ENCODE peak calls at places on chromosomes 2 and 18, in ten cellular contexts. One of them, this sample, is unnamed.

GRCh38 chr2:6944546-6944945 is 27.3 kb downstream of the RNF144A start:
- DNase-seq in RWPE2: no peak
- DNase-seq in dorsolateral prefrontal cortex: no peak
- DNase-seq in fibroblast of lung: no peak
- DNase-seq in spleen: no peak
- DNase-seq in brain microvascular endothelial cell: no peak
- DNase-seq in hepatocyte: no peak
- DNase-seq in mammary epithelial cell: no peak
- DNase-seq in kidney: no peak
- DNase-seq in GM23338: no peak
- DNase-seq in this sample: no peak

GRCh38 chr18:51479736-51480135 is 282.3 kb upstream of the MEX3C start:
- DNase-seq in RWPE2: no peak
- DNase-seq in dorsolateral prefrontal cortex: no peak
- DNase-seq in fibroblast of lung: no peak
- DNase-seq in spleen: no peak
- DNase-seq in brain microvascular endothelial cell: no peak
- DNase-seq in hepatocyte: no peak
- DNase-seq in mammary epithelial cell: no peak
- DNase-seq in kidney: no peak
- DNase-seq in GM23338: no peak
- DNase-seq in this sample: no peak

GRCh38 chr2:42028571-42029148 is 19.2 kb upstream of the PKDCC start:
- DNase-seq in RWPE2: no peak
- DNase-seq in dorsolateral prefrontal cortex: peak
- DNase-seq in fibroblast of lung: no peak
- DNase-seq in spleen: no peak
- DNase-seq in brain microvascular endothelial cell: no peak
- DNase-seq in hepatocyte: no peak
- DNase-seq in mammary epithelial cell: no peak
- DNase-seq in kidney: no peak
- DNase-seq in GM23338: no peak
- DNase-seq in this sample: no peak

GRCh38 chr2:112583497-112584133 is 794 bp upstream of the CHCHD5 start:
- DNase-seq in RWPE2: no peak
- DNase-seq in dorsolateral prefrontal cortex: no peak
- DNase-seq in fibroblast of lung: peak
- DNase-seq in spleen: no peak
- DNase-seq in brain microvascular endothelial cell: no peak
- DNase-seq in hepatocyte: no peak
- DNase-seq in mammary epithelial cell: no peak
- DNase-seq in kidney: no peak
- DNase-seq in GM23338: no peak
- DNase-seq in this sample: no peak

GRCh38 chr2:31354837-31355236 is 59.7 kb downstream of the XDH start:
- DNase-seq in RWPE2: no peak
- DNase-seq in dorsolateral prefrontal cortex: no peak
- DNase-seq in fibroblast of lung: peak
- DNase-seq in spleen: no peak
- DNase-seq in brain microvascular endothelial cell: no peak
- DNase-seq in hepatocyte: no peak
- DNase-seq in mammary epithelial cell: no peak
- DNase-seq in kidney: no peak
- DNase-seq in GM23338: peak
- DNase-seq in this sample: no peak

GRCh38 chr2:143936758-143937562 is 583.0 kb downstream of the ZEB2 start:
- DNase-seq in RWPE2: peak
- DNase-seq in dorsolateral prefrontal cortex: peak
- DNase-seq in fibroblast of lung: peak
- DNase-seq in spleen: peak
- DNase-seq in brain microvascular endothelial cell: no peak
- DNase-seq in hepatocyte: peak
- DNase-seq in mammary epithelial cell: peak
- DNase-seq in kidney: peak
- DNase-seq in GM23338: peak
- DNase-seq in this sample: peak

GRCh38 chr18:12598181-12598921 is 59.6 kb downstream of the SPIRE1 start:
- DNase-seq in RWPE2: no peak
- DNase-seq in dorsolateral prefrontal cortex: no peak
- DNase-seq in fibroblast of lung: peak
- DNase-seq in spleen: no peak
- DNase-seq in brain microvascular endothelial cell: peak
- DNase-seq in hepatocyte: no peak
- DNase-seq in mammary epithelial cell: no peak
- DNase-seq in kidney: no peak
- DNase-seq in GM23338: peak
- DNase-seq in this sample: no peak

GRCh38 chr2:20377738-20378137 is 27.1 kb upstream of the PUM2 start:
- DNase-seq in RWPE2: no peak
- DNase-seq in dorsolateral prefrontal cortex: no peak
- DNase-seq in fibroblast of lung: peak
- DNase-seq in spleen: no peak
- DNase-seq in brain microvascular endothelial cell: no peak
- DNase-seq in hepatocyte: no peak
- DNase-seq in mammary epithelial cell: no peak
- DNase-seq in kidney: no peak
- DNase-seq in GM23338: no peak
- DNase-seq in this sample: no peak

GRCh38 chr2:196954001-196954400 is 27.5 kb upstream of the PGAP1 start:
- DNase-seq in RWPE2: no peak
- DNase-seq in dorsolateral prefrontal cortex: no peak
- DNase-seq in fibroblast of lung: no peak
- DNase-seq in spleen: no peak
- DNase-seq in brain microvascular endothelial cell: no peak
- DNase-seq in hepatocyte: no peak
- DNase-seq in mammary epithelial cell: no peak
- DNase-seq in kidney: no peak
- DNase-seq in GM23338: peak
- DNase-seq in this sample: no peak

GRCh38 chr18:80181642-80182461 is 65.5 kb downstream of the PARD6G start:
- DNase-seq in RWPE2: no peak
- DNase-seq in dorsolateral prefrontal cortex: no peak
- DNase-seq in fibroblast of lung: no peak
- DNase-seq in spleen: no peak
- DNase-seq in brain microvascular endothelial cell: no peak
- DNase-seq in hepatocyte: no peak
- DNase-seq in mammary epithelial cell: no peak
- DNase-seq in kidney: peak
- DNase-seq in GM23338: no peak
- DNase-seq in this sample: no peak

GRCh38 chr2:207825033-207825957 is 55.6 kb upstream of the FZD5 start:
- DNase-seq in RWPE2: no peak
- DNase-seq in dorsolateral prefrontal cortex: no peak
- DNase-seq in fibroblast of lung: no peak
- DNase-seq in spleen: no peak
- DNase-seq in brain microvascular endothelial cell: no peak
- DNase-seq in hepatocyte: no peak
- DNase-seq in mammary epithelial cell: no peak
- DNase-seq in kidney: no peak
- DNase-seq in GM23338: no peak
- DNase-seq in this sample: no peak
- H3K27ac ChIP-seq in RWPE2: no peak
- H3K27ac ChIP-seq in dorsolateral prefrontal cortex: no peak
- H3K27ac ChIP-seq in fibroblast of lung: no peak
- H3K27ac ChIP-seq in spleen: peak
- H3K27ac ChIP-seq in brain microvascular endothelial cell: no peak
- H3K27ac ChIP-seq in hepatocyte: no peak
- H3K27ac ChIP-seq in mammary epithelial cell: no peak
- H3K27ac ChIP-seq in kidney: no peak
- H3K27ac ChIP-seq in GM23338: no peak
- H3K27ac ChIP-seq in this sample: no peak

DNA sequence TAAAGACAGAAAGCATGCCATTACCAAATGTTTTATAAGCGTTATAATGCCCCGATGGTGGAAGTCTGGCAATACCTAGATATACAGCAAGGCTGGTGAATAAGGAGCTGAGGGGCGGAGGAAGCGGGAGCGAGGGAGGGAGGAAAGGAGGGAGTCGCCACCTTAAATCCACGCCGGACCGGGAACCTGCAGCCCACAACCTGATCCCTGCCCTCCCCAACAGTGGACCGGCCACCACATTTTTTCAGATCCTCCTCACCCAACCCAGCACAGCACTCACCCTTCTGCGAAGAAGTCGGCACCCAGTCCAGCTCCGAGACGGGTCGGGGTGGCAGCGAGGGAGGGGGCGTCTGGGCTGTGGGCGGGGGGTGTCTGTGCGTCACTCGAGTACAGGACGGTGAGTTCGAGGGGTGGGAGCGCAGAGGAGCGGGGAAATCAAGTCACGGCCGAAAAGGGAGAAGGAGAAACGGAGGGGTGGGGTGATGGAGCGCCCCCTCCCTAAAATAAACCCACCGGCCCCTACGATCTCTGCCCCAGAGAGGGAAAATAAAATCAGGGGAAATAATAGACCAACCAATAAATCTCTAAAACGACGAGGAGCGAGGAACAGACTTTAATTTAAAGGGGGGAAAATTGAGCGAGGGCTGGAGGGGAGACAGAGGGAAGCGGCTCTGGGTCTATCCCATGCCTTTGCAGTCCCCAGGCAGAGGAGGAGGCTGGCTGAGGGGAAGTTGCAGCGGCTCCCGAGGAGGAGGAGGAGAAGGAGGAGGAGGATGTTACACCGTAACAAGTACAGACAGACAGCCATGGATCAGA is 96.5 kb upstream of the SERTAD2 start:
- DNase-seq in RWPE2: peak
- DNase-seq in dorsolateral prefrontal cortex: peak
- DNase-seq in fibroblast of lung: peak
- DNase-seq in spleen: peak
- DNase-seq in brain microvascular endothelial cell: peak
- DNase-seq in hepatocyte: peak
- DNase-seq in mammary epithelial cell: peak
- DNase-seq in kidney: peak
- DNase-seq in GM23338: peak
- DNase-seq in this sample: peak
- TF ChIP-seq CTCF in RWPE2: peak
- TF ChIP-seq CTCF in dorsolateral prefrontal cortex: no peak
- TF ChIP-seq CTCF in fibroblast of lung: peak
- TF ChIP-seq CTCF in spleen: no peak
- TF ChIP-seq CTCF in brain microvascular endothelial cell: no peak
- TF ChIP-seq CTCF in hepatocyte: peak
- TF ChIP-seq CTCF in mammary epithelial cell: no peak
- TF ChIP-seq CTCF in kidney: no peak
- TF ChIP-seq CTCF in GM23338: peak
- TF ChIP-seq CTCF in this sample: no peak

GRCh38 chr2:137165968-137166367 is 400.6 kb downstream of the THSD7B start:
- DNase-seq in RWPE2: no peak
- DNase-seq in dorsolateral prefrontal cortex: no peak
- DNase-seq in fibroblast of lung: no peak
- DNase-seq in spleen: no peak
- DNase-seq in brain microvascular endothelial cell: no peak
- DNase-seq in hepatocyte: no peak
- DNase-seq in mammary epithelial cell: peak
- DNase-seq in kidney: no peak
- DNase-seq in GM23338: no peak
- DNase-seq in this sample: peak
- H3K27ac ChIP-seq in RWPE2: no peak
- H3K27ac ChIP-seq in dorsolateral prefrontal cortex: no peak
- H3K27ac ChIP-seq in fibroblast of lung: no peak
- H3K27ac ChIP-seq in spleen: no peak
- H3K27ac ChIP-seq in brain microvascular endothelial cell: no peak
- H3K27ac ChIP-seq in hepatocyte: no peak
- H3K27ac ChIP-seq in mammary epithelial cell: no peak
- H3K27ac ChIP-seq in kidney: no peak
- H3K27ac ChIP-seq in GM23338: no peak
- H3K27ac ChIP-seq in this sample: no peak

DNA sequence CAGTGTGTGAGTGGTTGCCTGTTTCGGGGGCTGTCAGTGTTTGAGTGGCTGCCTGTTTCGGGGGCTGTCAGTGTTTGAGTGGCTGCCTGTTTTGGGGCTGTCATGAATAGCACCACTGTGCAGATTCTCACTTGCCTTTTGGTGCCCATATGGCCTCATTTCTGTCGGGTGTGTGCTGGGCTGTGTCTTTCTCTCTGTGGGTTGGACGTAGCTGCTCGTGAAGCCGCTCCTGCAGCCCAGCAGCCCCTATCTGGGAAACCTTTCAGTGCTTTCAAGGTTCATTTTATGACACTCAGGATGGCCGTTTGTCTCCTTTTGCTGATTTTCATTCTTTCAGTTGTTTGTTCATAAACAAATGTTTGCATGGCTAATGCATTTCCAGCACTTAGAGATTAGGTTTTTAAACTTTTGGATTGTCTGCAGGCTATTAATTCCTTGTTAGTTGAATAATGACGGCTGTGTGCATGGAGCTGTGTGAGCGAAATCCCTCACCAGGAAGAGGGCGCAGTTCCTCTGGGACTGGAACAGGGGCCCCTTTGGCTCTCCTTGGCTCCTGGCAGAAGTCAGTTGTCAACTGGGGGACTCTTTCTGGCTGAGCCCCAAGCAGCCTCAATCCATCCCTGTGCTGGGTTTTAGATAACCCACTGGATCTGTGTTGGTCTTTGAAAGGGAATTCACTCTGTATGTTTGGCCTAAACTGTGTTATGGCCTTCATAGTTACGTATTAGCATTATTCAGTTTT is 10.8 kb downstream of the AGAP1 start:
- DNase-seq in RWPE2: no peak
- DNase-seq in dorsolateral prefrontal cortex: no peak
- DNase-seq in fibroblast of lung: no peak
- DNase-seq in spleen: no peak
- DNase-seq in brain microvascular endothelial cell: no peak
- DNase-seq in hepatocyte: no peak
- DNase-seq in mammary epithelial cell: no peak
- DNase-seq in kidney: no peak
- DNase-seq in GM23338: no peak
- DNase-seq in this sample: no peak
- TF ChIP-seq CTCF in RWPE2: no peak
- TF ChIP-seq CTCF in dorsolateral prefrontal cortex: peak
- TF ChIP-seq CTCF in fibroblast of lung: no peak
- TF ChIP-seq CTCF in spleen: no peak
- TF ChIP-seq CTCF in brain microvascular endothelial cell: no peak
- TF ChIP-seq CTCF in hepatocyte: no peak
- TF ChIP-seq CTCF in mammary epithelial cell: no peak
- TF ChIP-seq CTCF in kidney: no peak
- TF ChIP-seq CTCF in GM23338: peak
- TF ChIP-seq CTCF in this sample: no peak

DNA sequence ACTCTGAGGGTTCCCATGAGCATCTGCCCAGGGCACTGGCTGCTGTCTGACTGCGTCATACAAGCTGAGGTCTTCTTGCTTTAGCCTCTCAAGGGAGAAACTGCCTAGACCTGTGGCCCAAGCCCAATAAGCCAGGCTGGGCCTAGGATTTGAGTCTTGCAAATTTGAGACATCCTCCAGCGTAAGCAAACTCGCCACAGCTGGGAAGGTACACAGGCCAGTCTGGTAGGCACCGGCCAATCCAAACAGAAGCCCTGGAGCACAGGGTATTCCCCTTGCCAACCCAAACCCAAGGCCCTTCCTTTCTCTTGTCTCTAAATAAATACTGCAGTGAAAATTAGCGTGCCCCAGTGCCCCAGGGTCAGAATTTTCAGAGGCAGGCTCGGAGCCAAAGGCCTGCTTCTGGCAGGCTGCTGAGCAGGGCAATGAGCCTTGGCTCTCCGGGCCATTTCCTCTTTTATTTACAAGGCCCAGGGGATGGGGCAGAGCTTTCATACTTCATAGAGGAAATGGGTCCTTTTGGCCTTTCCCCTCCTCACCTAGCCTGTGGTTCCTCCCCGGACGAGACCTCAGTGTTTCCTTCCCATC is 33.3 kb downstream of the POLR1A start:
- DNase-seq in RWPE2: no peak
- DNase-seq in dorsolateral prefrontal cortex: no peak
- DNase-seq in fibroblast of lung: peak
- DNase-seq in spleen: peak
- DNase-seq in brain microvascular endothelial cell: peak
- DNase-seq in hepatocyte: no peak
- DNase-seq in mammary epithelial cell: no peak
- DNase-seq in kidney: peak
- DNase-seq in GM23338: no peak
- DNase-seq in this sample: no peak
- H3K27ac ChIP-seq in RWPE2: no peak
- H3K27ac ChIP-seq in dorsolateral prefrontal cortex: peak
- H3K27ac ChIP-seq in fibroblast of lung: no peak
- H3K27ac ChIP-seq in spleen: peak
- H3K27ac ChIP-seq in brain microvascular endothelial cell: no peak
- H3K27ac ChIP-seq in hepatocyte: no peak
- H3K27ac ChIP-seq in mammary epithelial cell: no peak
- H3K27ac ChIP-seq in kidney: peak
- H3K27ac ChIP-seq in GM23338: no peak
- H3K27ac ChIP-seq in this sample: peak

This sample was measured in RWPE1.